ENCODE peak calls at places on chromosome 2, in nine cellular contexts. B is GM13977, R is left ventricle myocardium inferior, Y is HL-60, E is epithelial cell of esophagus, I is breast epithelium, W is GM20000, A is body of pancreas, N is neural crest cell. O is an unnamed sample.

GRCh38 chr2:56170536-56170935 is 13.3 kb upstream of the CCDC85A start:
- DNase-seq in R (no peak), E (no peak), B (no peak), A (no peak), I (no peak), Y (no peak), W (no peak), N (no peak), O (no peak)

GRCh38 chr2:71746946-71747501 is 293.7 kb downstream of the DYSF start:
- DNase-seq in A (peak), W (no peak), Y (no peak), I (peak), E (no peak), N (no peak), R (peak), B (no peak), O (no peak)

GRCh38 chr2:69685321-69686048 is 41.9 kb upstream of the AAK1 start:
- DNase-seq in N (no peak), B (no peak), R (no peak), W (no peak), Y (no peak), E (no peak), I (no peak), A (peak), O (no peak)

GRCh38 chr2:194203898-194204297 is 1453.1 kb upstream of the SLC39A10 start:
- DNase-seq in W (no peak), E (peak), N (no peak), A (no peak), R (no peak), I (no peak), Y (no peak), B (no peak), O (no peak)

GRCh38 chr2:27776696-27777095 is 5.2 kb downstream of the MRPL33 start:
- DNase-seq in A (no peak), E (no peak), N (no peak), Y (no peak), I (no peak), W (no peak), B (no peak), R (no peak), O (no peak)

GRCh38 chr2:132373391-132374135 is 43.0 kb upstream of the GPR39 start:
- DNase-seq in Y (no peak), R (no peak), A (no peak), E (no peak), I (no peak), W (no peak), B (no peak), N (no peak), O (no peak)

GRCh38 chr2:74379851-74380789 is at the start of gene DCTN1:
- DNase-seq in R (peak), E (peak), Y (no peak), A (peak), I (no peak), N (peak), B (peak), W (peak), O (peak)

GRCh38 chr2:44075536-44075935 is 79.7 kb upstream of the LRPPRC start:
- DNase-seq in I (no peak), Y (no peak), N (no peak), E (no peak), R (no peak), A (no peak), B (no peak), W (no peak), O (no peak)

GRCh38 chr2:20422679-20423271 is 24.1 kb upstream of the RHOB start:
- DNase-seq in W (peak), N (no peak), A (no peak), E (peak), Y (no peak), B (no peak), R (no peak), I (no peak), O (peak)

GRCh38 chr2:182761903-182762302 is 45.8 kb downstream of the DNAJC10 start:
- DNase-seq in N (no peak), R (no peak), B (no peak), W (no peak), Y (no peak), A (no peak), I (no peak), E (peak), O (no peak)
- TF ChIP-seq CTCF in N (no peak), R (peak), B (no peak), W (no peak), Y (no peak), A (no peak), I (no peak), E (no peak), O (no peak)

GRCh38 chr2:11234309-11234708 is 79.0 kb downstream of the SLC66A3 start:
- DNase-seq in I (no peak), W (no peak), A (no peak), N (no peak), B (no peak), R (no peak), Y (no peak), E (peak), O (peak)
- TF ChIP-seq CTCF in I (no peak), W (no peak), A (peak), N (peak), B (peak), R (peak), Y (peak), E (peak), O (peak)

GRCh38 chr2:219003267-219003634 is 10.0 kb upstream of the CRYBA2 start:
- DNase-seq in I (no peak), B (no peak), A (no peak), Y (peak), E (no peak), R (no peak), W (peak), N (no peak), O (no peak)
- TF ChIP-seq CTCF in I (no peak), B (no peak), A (peak), Y (no peak), E (no peak), R (no peak), W (no peak), N (no peak), O (no peak)

GRCh38 chr2:126769118-126769517 is 113.2 kb downstream of the GYPC start:
- DNase-seq in R (no peak), I (no peak), Y (no peak), N (no peak), B (no peak), A (peak), E (no peak), W (no peak), O (no peak)
- TF ChIP-seq CTCF in R (no peak), I (no peak), Y (peak), N (no peak), B (no peak), A (no peak), E (no peak), W (no peak), O (no peak)

GRCh38 chr2:190942697-190943096 is 62.1 kb downstream of the GLS start:
- DNase-seq in R (no peak), E (no peak), I (no peak), B (no peak), A (no peak), N (no peak), W (no peak), Y (no peak), O (no peak)
- TF ChIP-seq CTCF in R (no peak), E (no peak), I (no peak), B (no peak), A (no peak), N (no peak), W (no peak), Y (no peak), O (no peak)

GRCh38 chr2:55118643-55119065 is 68.4 kb upstream of the RTN4 start:
- DNase-seq in A (no peak), E (no peak), R (no peak), W (no peak), Y (no peak), N (no peak), B (no peak), I (no peak), O (no peak)
- TF ChIP-seq CTCF in A (no peak), E (no peak), R (no peak), W (no peak), Y (no peak), N (no peak), B (no peak), I (no peak), O (no peak)

GRCh38 chr2:199757466-199757865 is 93.5 kb downstream of the FTCDNL1 start:
- DNase-seq in E (no peak), B (no peak), W (no peak), Y (no peak), I (no peak), A (peak), N (no peak), R (peak), O (no peak)
- TF ChIP-seq CTCF in E (no peak), B (no peak), W (no peak), Y (no peak), I (no peak), A (no peak), N (no peak), R (no peak), O (no peak)

O was measured in GM10248.